ENCODE peak calls at places on chromosomes 11 and 22, in nine cellular contexts. A is A549, Q is suprapubic skin, O is ovary, F is tibial nerve, S is transverse colon, U is stomach, K is K562, C is GM12878. B is an unnamed sample.

GRCh38 chr11:27688076-27688475 is 12.2 kb downstream of the BDNF start:
- DNase-seq in C (no peak), U (no peak), F (no peak), A (no peak), K (no peak), Q (no peak), S (no peak), O (no peak), B (no peak)

GRCh38 chr11:3926458-3927095 is 71.1 kb downstream of the STIM1 start:
- DNase-seq in K (no peak), A (no peak), F (no peak), U (no peak), O (no peak), C (no peak), S (no peak), Q (no peak), B (no peak)

GRCh38 chr11:15815246-15816209 is 540.8 kb downstream of the SOX6 start:
- DNase-seq in U (no peak), S (peak; percentile 14), C (no peak), O (no peak), A (no peak), Q (no peak), F (no peak), K (no peak), B (peak; percentile 47)

GRCh38 chr11:123413636-123414035 is 16.4 kb upstream of the GRAMD1B start:
- DNase-seq in S (no peak), O (no peak), C (no peak), U (no peak), Q (no peak), A (no peak), K (no peak), F (no peak), B (no peak)

GRCh38 chr11:117986981-117987495 is 844 bp downstream of the IL10RA start:
- DNase-seq in F (no peak), O (no peak), C (peak; percentile 92), Q (no peak), U (no peak), K (no peak), S (peak; percentile 50), A (no peak), B (no peak)

GRCh38 chr11:96091476-96091875 is 167.6 kb upstream of the MTMR2 start:
- DNase-seq in U (no peak), C (no peak), Q (no peak), F (no peak), A (peak; percentile 23), O (no peak), S (no peak), K (no peak), B (no peak)

GRCh38 chr11:94740975-94741707 is 27.0 kb upstream of the AMOTL1 start:
- DNase-seq in F (peak; percentile 33), U (no peak), K (peak; percentile 27), C (no peak), Q (no peak), O (peak; percentile 67), A (peak; percentile 83), S (no peak), B (no peak)

GRCh38 chr11:20162824-20163777 is 2.8 kb upstream of the DBX1 start:
- DNase-seq in K (no peak), F (no peak), S (no peak), C (no peak), Q (no peak), U (no peak), A (peak; percentile 24), O (no peak), B (peak; percentile 72)

GRCh38 chr11:44277097-44278090 is 32.5 kb downstream of the ALX4 start:
- DNase-seq in A (no peak), S (no peak), C (no peak), Q (no peak), F (no peak), O (no peak), U (no peak), K (no peak), B (no peak)

GRCh38 chr11:103164093-103164796 is 55.0 kb downstream of the DYNC2H1 start:
- DNase-seq in F (no peak), Q (no peak), C (no peak), K (no peak), U (no peak), O (no peak), S (no peak), A (no peak), B (no peak)

GRCh38 chr11:29448246-29448877 is 568.5 kb downstream of the KCNA4 start:
- DNase-seq in C (no peak), K (peak; percentile 8), O (no peak), F (no peak), Q (no peak), A (peak; percentile 22), U (no peak), S (no peak), B (no peak)

GRCh38 chr11:2537896-2538855 is 93.4 kb downstream of the KCNQ1 start:
- DNase-seq in S (peak; percentile 6), C (no peak), F (no peak), Q (peak; percentile 46), O (peak; percentile 24), K (no peak), U (no peak), A (no peak), B (no peak)

GRCh38 chr11:121722431-121723256 is 269.9 kb upstream of the SORL1-AS1 start:
- DNase-seq in S (peak; percentile 47), K (no peak), Q (peak; percentile 85), O (peak; percentile 93), C (no peak), F (peak; percentile 83), U (peak; percentile 40), A (no peak), B (peak; percentile 96)

GRCh38 chr11:77346906-77347603 is 45.6 kb upstream of the GDPD4 start:
- DNase-seq in U (no peak), K (no peak), O (no peak), A (no peak), C (no peak), Q (no peak), S (no peak), F (no peak), B (no peak)

GRCh38 chr11:78423241-78423640 is 5.6 kb upstream of the GAB2 start:
- DNase-seq in F (no peak), C (no peak), A (no peak), O (no peak), Q (no peak), K (no peak), U (no peak), S (no peak), B (no peak)
- H3K27ac ChIP-seq in F (no peak overlapping the region), C (no peak overlapping the region), A (no peak overlapping the region), O (no peak overlapping the region), Q (no peak overlapping the region), K (no peak overlapping the region), U (no peak overlapping the region), S (no peak overlapping the region), B (no peak overlapping the region)

GRCh38 chr22:39176673-39177455 is 24.4 kb upstream of the CBX7 start:
- DNase-seq in O (peak; percentile 72), F (no peak), Q (no peak), S (no peak), C (no peak), K (no peak), U (no peak), A (no peak), B (no peak)
- H3K4me1 ChIP-seq in O (peaks cover 26% of the 10 kb centered on the region), F (peaks cover 49% of the 10 kb centered on the region), Q (peaks cover 57% of the 10 kb centered on the region), S (peaks cover 36% of the 10 kb centered on the region), C (peaks cover 5% of the 10 kb centered on the region), K (peaks cover 13% of the 10 kb centered on the region), U (peaks cover 40% of the 10 kb centered on the region), A (peaks cover 57% of the 10 kb centered on the region), B (peaks cover 77% of the 10 kb centered on the region)

GRCh38 chr22:38313384-38313955 is 3.8 kb downstream of the CSNK1E start:
- DNase-seq in Q (peak; percentile 88), C (peak; percentile 35), F (no peak), S (peak; percentile 75), U (peak; percentile 50), A (peak; percentile 54), O (peak; percentile 95), K (no peak), B (no peak)
- TF ChIP-seq EP300 in Q (no peak), C (no peak), F (peak; percentile 37), S (no peak), U (no peak), A (no peak), O (no peak), K (no peak), B (no peak)

DNA sequence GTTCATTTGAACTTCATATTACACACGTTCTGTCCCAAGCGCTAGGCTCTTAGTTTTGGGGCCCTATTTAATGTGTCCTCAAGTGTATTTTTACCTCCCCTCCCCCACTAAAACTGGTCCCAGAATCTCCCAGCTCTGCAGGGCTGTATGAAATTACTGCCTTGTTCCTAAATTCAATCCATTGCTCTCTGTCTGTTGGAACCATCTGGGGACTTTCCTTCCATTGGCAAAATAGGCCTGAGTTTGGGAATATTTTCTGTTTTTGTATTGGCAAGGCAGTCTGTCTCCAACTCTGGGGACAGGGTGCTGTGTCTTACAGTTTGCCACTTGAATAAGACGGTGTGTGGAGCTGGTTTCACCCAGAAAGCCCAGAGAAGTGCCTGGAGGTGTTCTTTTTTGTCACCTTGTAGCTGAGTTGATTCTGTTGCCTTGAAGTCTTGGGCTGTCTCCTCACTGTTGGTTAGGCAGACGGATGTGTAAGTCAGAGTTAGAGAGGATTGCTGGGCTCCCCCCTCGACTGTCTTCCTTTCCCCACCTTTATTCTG is 1.3 kb downstream of the PACS1 start:
- DNase-seq in Q (no peak), S (no peak), F (no peak), O (no peak), C (no peak), K (no peak), A (no peak), U (no peak), B (no peak)
- H3K27ac ChIP-seq in Q (peak overlapping the region; percentile 96), S (peak overlapping the region; percentile 93), F (peak overlapping the region; percentile 86), O (peak overlapping the region; percentile 47), C (peak overlapping the region; percentile 74), K (peak overlapping the region; percentile 73), A (peak overlapping the region; percentile 98), U (peak overlapping the region; percentile 99), B (peak overlapping the region; percentile 98)

DNA sequence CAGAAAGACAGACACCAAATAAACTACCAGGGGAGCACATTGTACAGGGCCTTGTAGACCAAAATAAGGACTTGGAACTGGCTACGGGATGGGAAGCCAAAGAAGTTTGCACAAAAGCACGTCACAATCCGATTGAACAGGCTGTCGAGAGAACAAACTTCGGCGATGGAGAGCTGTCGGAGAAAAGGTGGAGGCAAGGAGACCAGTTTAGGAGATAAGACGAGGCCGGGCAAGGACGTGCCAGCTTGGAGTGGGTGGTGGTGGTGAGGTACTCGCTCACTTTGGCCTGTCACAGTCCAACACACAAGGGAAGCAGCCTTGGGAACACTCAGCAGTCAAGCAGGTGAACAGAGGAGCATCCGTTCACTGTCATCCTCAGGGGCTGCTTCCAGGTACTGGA is 19.0 kb downstream of the APOL5 start:
- DNase-seq in S (no peak), O (no peak), Q (no peak), C (no peak), A (no peak), U (no peak), F (no peak), K (no peak), B (no peak)
- H3K4me1 ChIP-seq in S (peaks cover 7% of the 10 kb centered on the region), O (peaks cover 11% of the 10 kb centered on the region), Q (peaks cover 12% of the 10 kb centered on the region), C (no peaks in the 10 kb centered on the region), A (no peaks in the 10 kb centered on the region), U (no peaks in the 10 kb centered on the region), F (no peaks in the 10 kb centered on the region), K (peaks cover 13% of the 10 kb centered on the region), B (peaks cover 17% of the 10 kb centered on the region)

B was measured in esophagus muscularis mucosa.